ENCODE peak calls at places on chromosomes 1 and 21, in ten cellular contexts. P is ovary, Y is lower leg skin, Q is suprapubic skin, L is transverse colon, R is H54, G is endothelial cell of umbilical vein, C is stomach, N is uterus, I is K562. D is an unnamed sample.

GRCh38 chr21:34630536-34631143 is 15.7 kb upstream of the RCAN1 start:
- DNase-seq in P (no peak), Y (peak), Q (peak), L (no peak), R (peak), G (peak), C (no peak), N (no peak), I (peak), D (peak)

GRCh38 chr1:233433436-233434213 is 106.1 kb downstream of the MAP3K21 start:
- DNase-seq in P (no peak), Y (no peak), Q (no peak), L (no peak), R (no peak), G (no peak), C (no peak), N (no peak), I (no peak), D (no peak)

GRCh38 chr1:227792216-227793078 is 23.0 kb upstream of the PRSS38 start:
- DNase-seq in P (no peak), Y (peak), Q (no peak), L (no peak), R (no peak), G (no peak), C (no peak), N (no peak), I (peak), D (no peak)

GRCh38 chr1:76944942-76945341 is 77.7 kb downstream of the ST6GALNAC5 start:
- DNase-seq in P (no peak), Y (no peak), Q (no peak), L (no peak), R (no peak), G (no peak), C (no peak), N (no peak), I (no peak), D (no peak)

GRCh38 chr21:36015096-36015495 is 45.2 kb downstream of the SETD4 start:
- DNase-seq in P (no peak), Y (no peak), Q (no peak), L (no peak), R (no peak), G (no peak), C (no peak), N (no peak), I (no peak), D (no peak)

GRCh38 chr1:220045356-220046051 is 801 bp downstream of the EPRS1 start:
- DNase-seq in P (no peak), Y (no peak), Q (no peak), L (no peak), R (no peak), G (peak), C (no peak), N (no peak), I (peak), D (peak)

GRCh38 chr1:203408485-203409229 is 57.7 kb upstream of the FMOD start:
- DNase-seq in P (peak), Y (peak), Q (peak), L (peak), R (peak), G (peak), C (peak), N (peak), I (peak), D (no peak)

GRCh38 chr1:25765910-25766645 is 33.9 kb upstream of the SELENON start:
- DNase-seq in P (no peak), Y (no peak), Q (no peak), L (no peak), R (no peak), G (no peak), C (no peak), N (no peak), I (no peak), D (no peak)

GRCh38 chr1:91806777-91807700 is 78.9 kb downstream of the TGFBR3 start:
- DNase-seq in P (no peak), Y (no peak), Q (no peak), L (no peak), R (no peak), G (peak), C (no peak), N (no peak), I (no peak), D (no peak)

GRCh38 chr1:226407497-226408284 is at the start of gene PARP1:
- DNase-seq in P (peak), Y (peak), Q (peak), L (peak), R (peak), G (peak), C (peak), N (peak), I (peak), D (peak)

GRCh38 chr1:241849345-241849695 is 1.3 kb downstream of the EXO1 start:
- DNase-seq in P (no peak), Y (no peak), Q (no peak), L (no peak), R (no peak), G (no peak), C (no peak), N (no peak), I (no peak), D (no peak)

GRCh38 chr1:241848680-241849344 is 808 bp downstream of the EXO1 start:
- DNase-seq in P (no peak), Y (no peak), Q (no peak), L (no peak), R (no peak), G (no peak), C (no peak), N (no peak), I (peak), D (peak)

GRCh38 chr1:241846862-241847539 is 1.0 kb upstream of the EXO1 start:
- DNase-seq in P (no peak), Y (no peak), Q (no peak), L (no peak), R (no peak), G (no peak), C (no peak), N (no peak), I (peak), D (peak)

GRCh38 chr1:241847540-241847795 is 536 bp upstream of the EXO1 start:
- DNase-seq in P (no peak), Y (no peak), Q (no peak), L (no peak), R (no peak), G (no peak), C (no peak), N (no peak), I (no peak), D (no peak)

DNA sequence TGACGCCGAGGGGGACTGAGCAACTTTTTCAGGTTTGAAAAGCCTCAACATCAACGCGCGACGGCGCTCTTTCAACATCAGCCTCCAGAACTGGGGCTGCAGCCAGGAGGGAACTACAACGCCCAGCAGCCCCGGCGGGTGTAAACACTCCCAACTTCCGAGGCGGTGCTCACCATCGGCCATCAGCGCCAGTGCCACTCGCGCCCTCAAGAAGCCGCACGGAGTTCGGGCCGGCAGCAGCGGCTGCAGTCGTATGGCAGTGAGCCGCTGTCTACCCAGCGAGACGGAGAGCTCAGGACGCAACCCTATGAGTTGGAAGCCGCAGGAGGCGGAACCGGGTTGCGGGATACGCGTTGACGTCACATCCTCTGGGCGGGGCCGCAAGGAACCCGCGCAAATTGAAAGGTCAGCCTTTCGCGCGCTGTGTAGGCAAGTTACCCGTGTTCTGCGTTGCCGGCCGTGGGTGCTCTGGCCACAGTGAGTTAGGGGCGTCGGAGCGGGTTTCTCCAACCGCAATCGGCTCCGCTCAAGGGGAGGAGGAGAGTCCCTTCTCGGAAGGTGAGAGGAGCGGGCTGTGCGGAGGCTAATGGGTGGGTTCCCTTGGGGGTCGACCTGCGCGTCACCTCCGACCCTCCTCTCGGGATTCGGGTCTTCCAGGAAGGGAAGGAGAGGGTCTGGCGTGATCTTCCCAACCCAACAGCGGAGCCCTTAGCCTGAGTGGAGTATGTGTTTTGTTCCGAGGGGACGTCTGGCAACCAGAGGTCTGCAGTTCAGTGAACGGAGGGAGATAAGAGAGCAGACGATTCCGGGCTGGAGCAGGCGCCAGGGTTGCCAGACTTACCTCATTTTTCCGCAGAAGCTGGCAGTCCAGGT is at the start of gene EXO1:
- DNase-seq in P (peak), Y (peak), Q (peak), L (peak), R (peak), G (peak), C (peak), N (peak), I (peak), D (peak)
- TF ChIP-seq POLR2A in P (no peak), Y (no peak), Q (no peak), L (peak), R (peak), G (peak), C (no peak), N (peak), I (peak), D (peak)

GRCh38 chr1:179586107-179586823 is 5.4 kb upstream of the TDRD5 start:
- DNase-seq in P (no peak), Y (peak), Q (no peak), L (peak), R (no peak), G (peak), C (peak), N (no peak), I (peak), D (peak)
- TF ChIP-seq POLR2A in P (no peak), Y (no peak), Q (no peak), L (peak), R (no peak), G (no peak), C (no peak), N (no peak), I (no peak), D (no peak)

GRCh38 chr1:201038537-201038936 is 15.0 kb upstream of the KIF21B start:
- DNase-seq in P (no peak), Y (no peak), Q (no peak), L (no peak), R (no peak), G (no peak), C (no peak), N (no peak), I (no peak), D (no peak)
- TF ChIP-seq POLR2A in P (no peak), Y (no peak), Q (no peak), L (no peak), R (no peak), G (no peak), C (no peak), N (no peak), I (no peak), D (no peak)

DNA sequence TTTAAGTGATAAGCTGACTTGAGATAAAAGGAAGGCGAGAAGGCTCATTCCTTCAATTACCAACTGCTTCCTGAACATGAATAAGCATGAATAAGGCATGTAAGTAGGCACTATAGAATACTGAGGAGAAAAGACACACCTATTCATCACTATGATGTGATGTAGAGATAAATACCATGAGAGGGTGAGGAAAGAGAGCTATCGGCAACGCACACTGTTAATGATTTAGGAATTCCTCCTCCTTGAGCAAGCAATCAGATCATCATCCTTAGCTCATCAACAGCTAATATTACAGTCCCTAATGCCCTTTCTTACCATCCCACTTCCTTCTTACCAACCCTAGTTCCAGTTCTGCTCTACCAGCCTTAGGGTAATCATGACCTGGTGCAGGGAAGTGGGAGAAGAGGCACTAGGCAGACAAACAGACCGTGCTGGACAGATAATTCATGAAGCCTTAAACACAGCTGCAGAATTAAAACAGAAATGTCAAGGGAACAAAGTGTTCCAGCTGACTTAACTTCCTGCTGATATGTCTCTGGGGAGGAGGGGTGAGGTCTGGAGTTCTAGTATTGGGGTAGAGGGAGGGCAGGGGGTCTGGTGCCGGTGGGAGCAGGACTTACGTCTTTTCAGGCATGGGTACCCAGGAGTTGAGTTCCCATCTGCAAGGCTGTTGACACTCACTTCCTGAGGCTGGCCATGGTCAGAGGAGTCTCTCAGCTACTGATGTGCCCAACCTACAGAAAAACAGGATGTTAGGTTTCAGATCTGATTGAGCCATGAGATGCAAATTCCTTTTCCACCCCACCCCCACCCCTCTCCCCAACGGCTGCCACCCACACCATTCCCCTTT is 12.7 kb upstream of the RCSD1 start:
- DNase-seq in P (no peak), Y (peak), Q (no peak), L (peak), R (no peak), G (peak), C (no peak), N (peak), I (peak), D (no peak)
- TF ChIP-seq POLR2A in P (no peak), Y (no peak), Q (no peak), L (peak), R (no peak), G (no peak), C (no peak), N (no peak), I (peak), D (no peak)

GRCh38 chr21:43644609-43645008 is 14.7 kb downstream of the HSF2BP start:
- DNase-seq in P (no peak), Y (no peak), Q (no peak), L (no peak), R (peak), G (peak), C (no peak), N (no peak), I (no peak), D (no peak)

GRCh38 chr21:43645987-43646386 is 13.3 kb downstream of the HSF2BP start:
- DNase-seq in P (no peak), Y (no peak), Q (no peak), L (no peak), R (no peak), G (no peak), C (no peak), N (no peak), I (no peak), D (no peak)

GRCh38 chr21:43643193-43643592 is 16.1 kb downstream of the HSF2BP start:
- DNase-seq in P (no peak), Y (no peak), Q (no peak), L (no peak), R (no peak), G (no peak), C (no peak), N (no peak), I (no peak), D (no peak)

GRCh38 chr21:43646550-43647260 is 12.6 kb downstream of the HSF2BP start:
- DNase-seq in P (peak), Y (peak), Q (peak), L (peak), R (peak), G (peak), C (peak), N (peak), I (peak), D (peak)

GRCh38 chr21:43645414-43645891 is 13.8 kb downstream of the HSF2BP start:
- DNase-seq in P (peak), Y (peak), Q (no peak), L (peak), R (no peak), G (peak), C (peak), N (peak), I (peak), D (peak)
- TF ChIP-seq POLR2A in P (peak), Y (no peak), Q (no peak), L (no peak), R (no peak), G (no peak), C (no peak), N (no peak), I (no peak), D (no peak)

GRCh38 chr1:81428998-81429397 is 371.7 kb upstream of the ADGRL2 start:
- DNase-seq in P (no peak), Y (no peak), Q (no peak), L (no peak), R (no peak), G (no peak), C (no peak), N (no peak), I (no peak), D (no peak)

GRCh38 chr1:81420760-81421159 is 380.0 kb upstream of the ADGRL2 start:
- DNase-seq in P (no peak), Y (no peak), Q (no peak), L (no peak), R (no peak), G (no peak), C (no peak), N (no peak), I (no peak), D (no peak)

GRCh38 chr1:81424816-81425215 is 375.9 kb upstream of the ADGRL2 start:
- DNase-seq in P (no peak), Y (no peak), Q (no peak), L (no peak), R (no peak), G (no peak), C (no peak), N (no peak), I (no peak), D (no peak)

GRCh38 chr1:81424056-81424455 is 376.7 kb upstream of the ADGRL2 start:
- DNase-seq in P (no peak), Y (no peak), Q (no peak), L (no peak), R (no peak), G (no peak), C (no peak), N (no peak), I (no peak), D (no peak)
- TF ChIP-seq POLR2A in P (no peak), Y (no peak), Q (no peak), L (no peak), R (no peak), G (no peak), C (no peak), N (no peak), I (no peak), D (no peak)

DNA sequence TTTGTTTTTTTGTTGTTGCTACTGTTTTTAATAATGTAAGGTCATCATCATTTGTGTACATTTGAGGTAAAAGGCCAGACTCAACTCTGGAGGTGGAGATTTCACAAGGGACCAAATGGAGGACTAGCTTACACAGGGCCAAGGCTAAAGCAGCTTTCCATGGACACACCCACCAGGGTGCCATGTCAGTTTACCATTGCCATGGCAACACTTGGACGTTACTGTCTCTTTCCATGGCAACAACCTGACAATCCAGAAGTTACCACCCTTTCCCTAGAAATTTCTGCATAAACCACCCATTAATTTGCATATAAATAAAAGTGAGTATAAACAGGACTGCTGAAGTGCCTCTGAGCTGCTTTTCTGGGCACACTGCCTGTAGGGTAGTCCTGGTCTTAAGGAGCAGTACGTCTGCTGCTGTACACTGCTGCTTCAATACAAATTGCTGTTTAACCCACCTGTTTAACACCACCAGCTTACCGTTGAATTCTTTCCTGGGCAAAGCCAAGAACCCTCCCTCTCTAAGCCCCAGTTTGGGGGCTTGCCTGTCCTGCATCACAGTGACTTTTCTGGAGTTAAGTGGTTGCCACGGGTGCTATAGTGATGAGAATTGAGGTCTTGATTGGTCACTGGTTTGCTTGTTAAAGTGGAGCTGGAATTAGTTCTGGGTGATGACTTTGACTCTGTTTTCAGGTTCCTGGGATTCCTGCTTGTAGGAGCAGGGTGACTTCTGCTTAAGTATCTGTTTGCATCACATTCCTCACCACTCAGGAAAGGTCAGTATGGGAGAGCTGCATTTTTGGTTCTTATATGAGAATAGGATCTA is 83.3 kb downstream of the CLDN17 start:
- DNase-seq in P (no peak), Y (no peak), Q (no peak), L (no peak), R (no peak), G (no peak), C (no peak), N (no peak), I (no peak), D (no peak)
- TF ChIP-seq POLR2A in P (no peak), Y (no peak), Q (no peak), L (no peak), R (no peak), G (no peak), C (no peak), N (no peak), I (no peak), D (no peak)

DNA sequence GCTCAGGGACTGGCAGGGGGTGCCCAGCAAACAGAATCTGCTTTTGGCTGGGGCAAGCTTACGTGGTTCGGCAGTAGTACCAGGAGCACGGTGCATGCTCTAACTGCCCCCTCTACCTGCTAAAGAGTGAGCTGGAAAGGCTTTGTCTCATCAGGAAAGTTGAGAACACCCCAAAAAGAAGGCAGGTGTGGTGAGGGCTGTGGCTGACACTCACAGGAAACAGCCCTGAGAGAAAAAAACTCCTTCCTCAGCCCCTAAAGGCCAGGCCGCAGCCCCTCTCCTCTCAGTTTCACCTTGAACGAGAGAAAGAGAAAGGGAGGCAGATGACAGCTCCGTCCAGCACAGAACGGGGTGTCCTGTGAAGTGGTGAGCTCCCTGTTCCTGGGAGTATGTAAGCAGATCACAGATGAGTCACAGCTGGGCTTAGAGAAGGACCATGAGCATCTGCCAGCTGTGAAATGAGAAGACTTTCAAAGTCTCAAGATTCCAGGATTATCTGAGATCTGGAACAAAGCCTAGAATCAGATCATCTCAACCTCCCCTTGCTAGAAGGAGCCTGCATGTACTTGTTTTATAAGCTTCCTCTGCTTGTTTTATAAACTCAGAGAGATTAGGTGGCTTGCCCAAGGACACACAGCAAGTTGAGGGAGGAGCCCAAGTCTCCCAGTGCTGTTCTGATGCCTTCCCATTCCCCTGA is 13.4 kb downstream of the LAPTM5 start:
- DNase-seq in P (no peak), Y (no peak), Q (no peak), L (no peak), R (no peak), G (no peak), C (no peak), N (no peak), I (no peak), D (no peak)
- TF ChIP-seq POLR2A in P (no peak), Y (no peak), Q (no peak), L (no peak), R (no peak), G (no peak), C (no peak), N (no peak), I (no peak), D (no peak)